ENCODE peak calls at places on chromosomes 7 and 10, in eight cellular contexts. E, C, U, Z, R, G, H and Y are unnamed samples.

GRCh38 chr10:50538473-50539398 is 85.0 kb downstream of the SGMS1 start:
- DNase-seq in G (peak; percentile 40), H (no peak), C (no peak), E (peak; percentile 87), Z (no peak), U (peak; percentile 35), R (no peak), Y (no peak)

GRCh38 chr10:78972160-78972946 is 96.4 kb upstream of the ZMIZ1 start:
- DNase-seq in E (peak; percentile 8), R (no peak), H (peak; percentile 69), G (peak; percentile 42), Z (no peak), U (peak; percentile 88), C (no peak), Y (peak; percentile 88)

GRCh38 chr10:13775786-13776780 is 189.3 kb downstream of the PRPF18 start:
- DNase-seq in G (no peak), U (no peak), C (no peak), H (no peak), E (no peak), Z (no peak), R (no peak), Y (no peak)

GRCh38 chr7:131625817-131626372 is 69.5 kb upstream of the PODXL start:
- DNase-seq in R (no peak), E (no peak), Z (no peak), G (no peak), U (peak; percentile 87), H (peak; percentile 82), C (no peak), Y (no peak)

GRCh38 chr7:3977391-3977790 is 676.3 kb downstream of the SDK1 start:
- DNase-seq in C (no peak), H (no peak), E (no peak), Z (no peak), U (no peak), G (no peak), R (no peak), Y (no peak)

GRCh38 chr7:136067277-136067676 is 90.1 kb upstream of the MTPN start:
- DNase-seq in G (no peak), Z (no peak), U (no peak), R (no peak), E (no peak), H (no peak), C (no peak), Y (no peak)

GRCh38 chr7:5139998-5140397 is 50.0 kb upstream of the WIPI2 start:
- DNase-seq in Z (peak; percentile 52), G (no peak), R (no peak), U (no peak), H (no peak), C (peak; percentile 70), E (peak; percentile 17), Y (no peak)

GRCh38 chr7:21671859-21672258 is 129.0 kb downstream of the DNAH11 start:
- DNase-seq in R (no peak), C (peak; percentile 26), H (no peak), G (no peak), U (no peak), Z (peak; percentile 33), E (no peak), Y (no peak)

GRCh38 chr7:90404777-90405176 is 1.5 kb downstream of the CLDN12 start:
- DNase-seq in U (no peak), E (no peak), C (no peak), H (no peak), Z (no peak), R (no peak), G (peak; percentile 25), Y (no peak)

GRCh38 chr10:83075395-83076072 is 1063.8 kb upstream of the GHITM start:
- DNase-seq in U (no peak), R (no peak), E (no peak), H (peak; percentile 13), Z (no peak), C (no peak), G (no peak), Y (no peak)